ENCODE peak calls at places on chromosomes 4 and X, in four cellular contexts. One of them, this sample, is unnamed.

GRCh38 chrX:56764153-56764974 is 35.3 kb downstream of the NBDY start:
- DNase-seq in SK-N-SH: peak; percentile 79
- DNase-seq in HepG2: peak; percentile 48
- DNase-seq in HCT116: peak; percentile 19
- DNase-seq in this sample: peak; percentile 65

GRCh38 chr4:73433140-73433539 is 2.9 kb upstream of the AFP start:
- DNase-seq in SK-N-SH: no peak
- DNase-seq in HepG2: no peak
- DNase-seq in HCT116: no peak
- DNase-seq in this sample: no peak

GRCh38 chrX:76862509-76862908 is 435.0 kb downstream of the MAGEE1 start:
- DNase-seq in SK-N-SH: no peak
- DNase-seq in HepG2: no peak
- DNase-seq in HCT116: no peak
- DNase-seq in this sample: no peak

GRCh38 chr4:23614284-23614892 is 275.5 kb downstream of the PPARGC1A start:
- DNase-seq in SK-N-SH: peak; percentile 33
- DNase-seq in HepG2: peak; percentile 50
- DNase-seq in HCT116: no peak
- DNase-seq in this sample: peak; percentile 34

GRCh38 chr4:26609398-26609797 is 25.5 kb downstream of the TBC1D19 start:
- DNase-seq in SK-N-SH: no peak
- DNase-seq in HepG2: no peak
- DNase-seq in HCT116: no peak
- DNase-seq in this sample: no peak

GRCh38 chrX:36214924-36215323 is 295.4 kb downstream of the CFAP47 start:
- DNase-seq in SK-N-SH: no peak
- DNase-seq in HepG2: no peak
- DNase-seq in HCT116: no peak
- DNase-seq in this sample: no peak

GRCh38 chrX:131577999-131578734 is 34.3 kb downstream of the OR13H1 start:
- DNase-seq in SK-N-SH: peak; percentile 6
- DNase-seq in HepG2: no peak
- DNase-seq in HCT116: no peak
- DNase-seq in this sample: no peak

GRCh38 chr4:57037982-57038604 is 59.4 kb downstream of the POLR2B start:
- DNase-seq in SK-N-SH: peak; percentile 72
- DNase-seq in HepG2: peak; percentile 34
- DNase-seq in HCT116: peak; percentile 23
- DNase-seq in this sample: peak; percentile 59

GRCh38 chr4:184811484-184812180 is 14.1 kb downstream of the ACSL1 start:
- DNase-seq in SK-N-SH: no peak
- DNase-seq in HepG2: no peak
- DNase-seq in HCT116: no peak
- DNase-seq in this sample: no peak

GRCh38 chrX:76433219-76433618 is 5.7 kb downstream of the MAGEE1 start:
- DNase-seq in SK-N-SH: no peak
- DNase-seq in HepG2: no peak
- DNase-seq in HCT116: no peak
- DNase-seq in this sample: no peak

GRCh38 chr4:18608910-18609525 is 587.5 kb upstream of the LCORL start:
- DNase-seq in SK-N-SH: peak; percentile 12
- DNase-seq in HepG2: peak; percentile 9
- DNase-seq in HCT116: no peak
- DNase-seq in this sample: no peak

GRCh38 chr4:137892134-137892533 is 350.0 kb downstream of the SLC7A11 start:
- DNase-seq in SK-N-SH: no peak
- DNase-seq in HepG2: no peak
- DNase-seq in HCT116: no peak
- DNase-seq in this sample: no peak

GRCh38 chrX:14872355-14872754 is 514 bp downstream of the FANCB start:
- DNase-seq in SK-N-SH: peak; percentile 34
- DNase-seq in HepG2: no peak
- DNase-seq in HCT116: no peak
- DNase-seq in this sample: peak; percentile 6

GRCh38 chr4:65193985-65194384 is 476.3 kb downstream of the EPHA5 start:
- DNase-seq in SK-N-SH: no peak
- DNase-seq in HepG2: no peak
- DNase-seq in HCT116: no peak
- DNase-seq in this sample: no peak

GRCh38 chr4:43680416-43680815 is 768.2 kb downstream of the KCTD8 start:
- DNase-seq in SK-N-SH: no peak
- DNase-seq in HepG2: no peak
- DNase-seq in HCT116: no peak
- DNase-seq in this sample: no peak

GRCh38 chrX:22795680-22796079 is 204.1 kb upstream of the DDX53 start:
- DNase-seq in SK-N-SH: no peak
- DNase-seq in HepG2: no peak
- DNase-seq in HCT116: no peak
- DNase-seq in this sample: no peak

GRCh38 chr4:72076562-72076961 is 44.8 kb downstream of the NPFFR2 start:
- DNase-seq in SK-N-SH: no peak
- DNase-seq in HepG2: no peak
- DNase-seq in HCT116: no peak
- DNase-seq in this sample: no peak

GRCh38 chrX:65744965-65745364 is 77.5 kb downstream of the MSN start:
- DNase-seq in SK-N-SH: no peak
- DNase-seq in HepG2: no peak
- DNase-seq in HCT116: no peak
- DNase-seq in this sample: no peak

GRCh38 chrX:810186-810585 is 179.6 kb downstream of the SHOX start:
- DNase-seq in SK-N-SH: no peak
- DNase-seq in HepG2: no peak
- DNase-seq in HCT116: no peak
- DNase-seq in this sample: no peak

GRCh38 chr4:55732864-55733263 is 86.7 kb upstream of the EXOC1L start:
- DNase-seq in SK-N-SH: no peak
- DNase-seq in HepG2: no peak
- DNase-seq in HCT116: no peak
- DNase-seq in this sample: no peak
- TF ChIP-seq ELF1 in SK-N-SH: no peak
- TF ChIP-seq ELF1 in HepG2: no peak
- TF ChIP-seq ELF1 in HCT116: no peak
- TF ChIP-seq ELF1 in this sample: no peak

GRCh38 chrX:120297923-120298322 is 13.3 kb downstream of the TMEM255A start:
- DNase-seq in SK-N-SH: no peak
- DNase-seq in HepG2: peak; percentile 29
- DNase-seq in HCT116: no peak
- DNase-seq in this sample: no peak
- H3K4me1 ChIP-seq in SK-N-SH: no peaks in the 10 kb centered on the region
- H3K4me1 ChIP-seq in HepG2: peaks cover 18% of the 10 kb centered on the region
- H3K4me1 ChIP-seq in HCT116: no peaks in the 10 kb centered on the region
- H3K4me1 ChIP-seq in this sample: no peaks in the 10 kb centered on the region

DNA sequence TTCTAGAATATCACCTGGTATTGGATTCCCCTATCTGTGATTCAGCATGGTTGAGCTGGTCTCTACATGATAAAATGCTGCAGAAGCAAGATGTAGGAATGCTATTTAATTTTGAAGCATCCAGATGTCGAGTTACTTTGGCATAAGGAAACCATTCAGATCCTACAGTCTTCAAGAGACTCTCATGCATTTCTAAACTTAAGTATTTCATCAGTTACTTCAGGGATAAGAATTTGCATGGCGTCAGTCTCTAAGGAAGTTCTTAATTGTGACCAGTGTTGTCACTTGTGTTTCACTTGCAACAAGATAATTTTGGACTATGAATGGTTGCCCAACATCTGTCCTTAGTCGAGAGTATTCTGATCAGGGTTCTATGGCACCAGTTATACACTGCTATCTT is 192.4 kb downstream of the CCNG2 start:
- DNase-seq in SK-N-SH: no peak
- DNase-seq in HepG2: no peak
- DNase-seq in HCT116: no peak
- DNase-seq in this sample: no peak
- TF ChIP-seq ELF1 in SK-N-SH: no peak
- TF ChIP-seq ELF1 in HepG2: no peak
- TF ChIP-seq ELF1 in HCT116: no peak
- TF ChIP-seq ELF1 in this sample: no peak

GRCh38 chr4:5824635-5825034 is 68.3 kb downstream of the CRMP1 start:
- DNase-seq in SK-N-SH: peak; percentile 57
- DNase-seq in HepG2: peak; percentile 18
- DNase-seq in HCT116: peak; percentile 23
- DNase-seq in this sample: peak; percentile 49
- H3K4me1 ChIP-seq in SK-N-SH: no peaks in the 10 kb centered on the region
- H3K4me1 ChIP-seq in HepG2: no peaks in the 10 kb centered on the region
- H3K4me1 ChIP-seq in HCT116: no peaks in the 10 kb centered on the region
- H3K4me1 ChIP-seq in this sample: no peaks in the 10 kb centered on the region

GRCh38 chr4:151807220-151807619 is 46.4 kb upstream of the GATB start:
- DNase-seq in SK-N-SH: no peak
- DNase-seq in HepG2: no peak
- DNase-seq in HCT116: no peak
- DNase-seq in this sample: no peak

GRCh38 chr4:151809716-151810115 is 48.9 kb upstream of the GATB start:
- DNase-seq in SK-N-SH: no peak
- DNase-seq in HepG2: no peak
- DNase-seq in HCT116: no peak
- DNase-seq in this sample: no peak

GRCh38 chr4:151806511-151806927 is 45.7 kb upstream of the GATB start:
- DNase-seq in SK-N-SH: no peak
- DNase-seq in HepG2: no peak
- DNase-seq in HCT116: no peak
- DNase-seq in this sample: no peak

GRCh38 chr4:151810476-151810875 is 49.7 kb upstream of the GATB start:
- DNase-seq in SK-N-SH: no peak
- DNase-seq in HepG2: no peak
- DNase-seq in HCT116: no peak
- DNase-seq in this sample: no peak

DNA sequence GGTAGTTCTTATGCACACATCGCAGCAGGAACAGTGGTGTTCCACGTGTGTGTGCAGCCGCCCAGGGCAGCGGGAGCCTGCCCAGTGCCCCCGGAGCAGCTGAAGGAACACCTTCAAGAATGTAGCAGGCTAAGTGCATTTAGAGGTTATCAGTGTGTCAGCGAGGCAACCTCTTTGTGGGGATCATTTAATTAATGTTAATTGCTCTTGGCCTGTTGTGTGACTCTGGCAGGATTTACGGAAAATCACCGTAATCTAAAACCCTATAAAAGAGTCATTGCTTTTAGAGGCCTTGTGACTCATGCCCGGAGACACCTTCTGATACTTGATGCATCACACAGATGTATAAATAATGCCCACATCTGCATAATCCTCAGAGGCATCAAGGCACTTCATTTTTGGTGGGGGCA is 47.3 kb upstream of the GATB start:
- DNase-seq in SK-N-SH: no peak
- DNase-seq in HepG2: no peak
- DNase-seq in HCT116: peak; percentile 12
- DNase-seq in this sample: no peak
- TF ChIP-seq ELF1 in SK-N-SH: no peak
- TF ChIP-seq ELF1 in HepG2: no peak
- TF ChIP-seq ELF1 in HCT116: no peak
- TF ChIP-seq ELF1 in this sample: no peak

GRCh38 chr4:37687666-37688065 is 1.5 kb upstream of the RELL1 start:
- DNase-seq in SK-N-SH: no peak
- DNase-seq in HepG2: no peak
- DNase-seq in HCT116: no peak
- DNase-seq in this sample: no peak
- H3K4me1 ChIP-seq in SK-N-SH: peaks cover 15% of the 10 kb centered on the region
- H3K4me1 ChIP-seq in HepG2: peaks cover 34% of the 10 kb centered on the region
- H3K4me1 ChIP-seq in HCT116: no peaks in the 10 kb centered on the region
- H3K4me1 ChIP-seq in this sample: peaks cover 9% of the 10 kb centered on the region

DNA sequence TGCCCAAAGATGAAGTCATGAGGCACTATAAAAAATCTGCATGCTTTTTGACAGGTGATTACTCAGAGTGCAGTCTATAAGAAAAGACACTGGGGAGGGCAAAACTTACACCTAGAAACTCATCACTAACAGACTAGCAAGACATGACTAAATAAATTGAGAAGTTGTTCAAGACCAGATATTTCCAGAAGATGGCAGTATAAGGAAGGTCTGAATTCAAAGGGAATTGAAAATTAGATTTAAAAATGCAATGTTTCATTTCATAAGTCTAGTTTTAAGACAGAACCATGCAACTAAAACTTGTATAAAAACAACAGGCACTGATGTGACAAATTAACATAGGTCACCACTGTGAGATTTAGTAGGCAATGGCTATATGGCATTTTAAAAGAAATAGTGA is 232.5 kb upstream of the POF1B start:
- DNase-seq in SK-N-SH: peak; percentile 2
- DNase-seq in HepG2: no peak
- DNase-seq in HCT116: no peak
- DNase-seq in this sample: no peak
- TF ChIP-seq ELF1 in SK-N-SH: no peak
- TF ChIP-seq ELF1 in HepG2: no peak
- TF ChIP-seq ELF1 in HCT116: no peak
- TF ChIP-seq ELF1 in this sample: no peak

GRCh38 chr4:163707873-163708272 is 213.4 kb downstream of the TMA16 start:
- DNase-seq in SK-N-SH: no peak
- DNase-seq in HepG2: no peak
- DNase-seq in HCT116: no peak
- DNase-seq in this sample: no peak
- H3K4me1 ChIP-seq in SK-N-SH: no peaks in the 10 kb centered on the region
- H3K4me1 ChIP-seq in HepG2: no peaks in the 10 kb centered on the region
- H3K4me1 ChIP-seq in HCT116: no peaks in the 10 kb centered on the region
- H3K4me1 ChIP-seq in this sample: no peaks in the 10 kb centered on the region

GRCh38 chrX:132671229-132671641 is 182.4 kb upstream of the MBNL3 start:
- DNase-seq in SK-N-SH: no peak
- DNase-seq in HepG2: no peak
- DNase-seq in HCT116: no peak
- DNase-seq in this sample: no peak
- TF ChIP-seq ELF1 in SK-N-SH: no peak
- TF ChIP-seq ELF1 in HepG2: no peak
- TF ChIP-seq ELF1 in HCT116: no peak
- TF ChIP-seq ELF1 in this sample: no peak

GRCh38 chr4:140720387-140721087 is 35.6 kb downstream of the TBC1D9 start:
- DNase-seq in SK-N-SH: no peak
- DNase-seq in HepG2: peak; percentile 18
- DNase-seq in HCT116: no peak
- DNase-seq in this sample: no peak

GRCh38 chr4:140725556-140725955 is 30.6 kb downstream of the TBC1D9 start:
- DNase-seq in SK-N-SH: no peak
- DNase-seq in HepG2: no peak
- DNase-seq in HCT116: no peak
- DNase-seq in this sample: no peak

GRCh38 chr4:140721088-140721421 is 35.1 kb downstream of the TBC1D9 start:
- DNase-seq in SK-N-SH: no peak
- DNase-seq in HepG2: no peak
- DNase-seq in HCT116: no peak
- DNase-seq in this sample: no peak

GRCh38 chr4:140726776-140727500 is 29.2 kb downstream of the TBC1D9 start:
- DNase-seq in SK-N-SH: no peak
- DNase-seq in HepG2: no peak
- DNase-seq in HCT116: no peak
- DNase-seq in this sample: no peak

DNA sequence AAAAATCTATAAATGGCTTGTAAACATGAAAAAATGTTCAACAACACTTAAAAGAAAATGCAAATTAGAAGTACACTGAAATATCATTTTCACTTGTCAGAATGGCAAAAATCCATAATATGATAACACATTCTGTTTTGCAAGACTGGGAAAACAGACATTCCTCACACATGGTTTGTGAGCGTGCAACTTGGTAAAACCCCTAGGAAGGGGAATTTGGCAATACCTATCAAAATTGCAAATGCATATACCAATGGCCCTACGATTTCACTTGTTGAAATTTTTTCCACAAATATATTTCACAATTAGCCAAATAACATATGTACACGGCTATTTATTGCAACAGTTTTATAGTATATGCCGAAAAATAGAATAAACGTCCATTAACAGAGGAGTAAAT is 31.4 kb downstream of the TBC1D9 start:
- DNase-seq in SK-N-SH: no peak
- DNase-seq in HepG2: no peak
- DNase-seq in HCT116: no peak
- DNase-seq in this sample: no peak
- H3K4me1 ChIP-seq in SK-N-SH: peaks cover 3% of the 10 kb centered on the region
- H3K4me1 ChIP-seq in HepG2: peaks cover 86% of the 10 kb centered on the region
- H3K4me1 ChIP-seq in HCT116: peaks cover 28% of the 10 kb centered on the region
- H3K4me1 ChIP-seq in this sample: no peaks in the 10 kb centered on the region

This sample was measured in K562.